ENCODE peak calls at places on chromosome 18, in five cellular contexts. One of them, this sample, is unnamed.

GRCh38 chr18:77105021-77105420 is 27.6 kb downstream of the MBP start:
- DNase-seq in kidney epithelial cell: no peak
- DNase-seq in neural progenitor cell: no peak
- DNase-seq in AG09309: no peak
- DNase-seq in lung: no peak
- DNase-seq in this sample: no peak

GRCh38 chr18:68763082-68763481 is 34.8 kb upstream of the CCDC102B start:
- DNase-seq in kidney epithelial cell: no peak
- DNase-seq in lung: no peak
- DNase-seq in neural progenitor cell: no peak
- DNase-seq in AG09309: no peak
- DNase-seq in this sample: no peak

GRCh38 chr18:62957885-62958472 is 242.6 kb downstream of the PHLPP1 start:
- DNase-seq in neural progenitor cell: peak
- DNase-seq in lung: peak
- DNase-seq in AG09309: no peak
- DNase-seq in kidney epithelial cell: no peak
- DNase-seq in this sample: peak

GRCh38 chr18:79203017-79203605 is 133.9 kb downstream of the ATP9B start:
- DNase-seq in kidney epithelial cell: peak
- DNase-seq in AG09309: no peak
- DNase-seq in lung: no peak
- DNase-seq in neural progenitor cell: no peak
- DNase-seq in this sample: no peak

GRCh38 chr18:79735071-79735980 is 55.7 kb downstream of the CTDP1 start:
- DNase-seq in kidney epithelial cell: no peak
- DNase-seq in AG09309: no peak
- DNase-seq in lung: no peak
- DNase-seq in neural progenitor cell: no peak
- DNase-seq in this sample: peak

GRCh38 chr18:66695281-66695680 is 91.4 kb upstream of the CDH19 start:
- DNase-seq in kidney epithelial cell: no peak
- DNase-seq in lung: no peak
- DNase-seq in AG09309: no peak
- DNase-seq in neural progenitor cell: no peak
- DNase-seq in this sample: no peak

GRCh38 chr18:22348521-22349316 is 69.0 kb downstream of the CTAGE1 start:
- DNase-seq in lung: peak
- DNase-seq in neural progenitor cell: peak
- DNase-seq in kidney epithelial cell: no peak
- DNase-seq in AG09309: no peak
- DNase-seq in this sample: no peak

GRCh38 chr18:54444309-54444914 is 86.7 kb downstream of the C18orf54 start:
- DNase-seq in kidney epithelial cell: peak
- DNase-seq in lung: no peak
- DNase-seq in neural progenitor cell: peak
- DNase-seq in AG09309: peak
- DNase-seq in this sample: no peak

GRCh38 chr18:3675446-3675845 is 225.5 kb downstream of the TGIF1 start:
- DNase-seq in neural progenitor cell: no peak
- DNase-seq in kidney epithelial cell: peak
- DNase-seq in lung: no peak
- DNase-seq in AG09309: no peak
- DNase-seq in this sample: no peak

GRCh38 chr18:58247363-58247834 is 203.4 kb downstream of the NEDD4L start:
- DNase-seq in kidney epithelial cell: no peak
- DNase-seq in lung: no peak
- DNase-seq in AG09309: no peak
- DNase-seq in neural progenitor cell: peak
- DNase-seq in this sample: no peak

GRCh38 chr18:45004531-45004930 is 323.8 kb downstream of the SETBP1 start:
- DNase-seq in neural progenitor cell: no peak
- DNase-seq in lung: no peak
- DNase-seq in AG09309: no peak
- DNase-seq in kidney epithelial cell: no peak
- DNase-seq in this sample: no peak

GRCh38 chr18:37309059-37309458 is 256.5 kb downstream of the CELF4 start:
- DNase-seq in AG09309: no peak
- DNase-seq in lung: no peak
- DNase-seq in neural progenitor cell: no peak
- DNase-seq in kidney epithelial cell: no peak
- DNase-seq in this sample: no peak

GRCh38 chr18:991441-991840 is 86.8 kb downstream of the ADCYAP1 start:
- DNase-seq in lung: no peak
- DNase-seq in AG09309: no peak
- DNase-seq in kidney epithelial cell: no peak
- DNase-seq in neural progenitor cell: no peak
- DNase-seq in this sample: no peak

GRCh38 chr18:35756506-35757117 is 175.1 kb downstream of the GALNT1 start:
- DNase-seq in AG09309: no peak
- DNase-seq in lung: peak
- DNase-seq in neural progenitor cell: peak
- DNase-seq in kidney epithelial cell: no peak
- DNase-seq in this sample: no peak

GRCh38 chr18:70190529-70190928 is 15.0 kb downstream of the RTTN start:
- DNase-seq in AG09309: no peak
- DNase-seq in neural progenitor cell: no peak
- DNase-seq in lung: no peak
- DNase-seq in kidney epithelial cell: no peak
- DNase-seq in this sample: no peak

GRCh38 chr18:28059861-28060260 is 117.1 kb downstream of the CDH2 start:
- DNase-seq in lung: no peak
- DNase-seq in kidney epithelial cell: no peak
- DNase-seq in neural progenitor cell: no peak
- DNase-seq in AG09309: no peak
- DNase-seq in this sample: no peak

GRCh38 chr18:78130232-78131195 is 849.1 kb upstream of the SALL3 start:
- DNase-seq in neural progenitor cell: no peak
- DNase-seq in lung: no peak
- DNase-seq in AG09309: no peak
- DNase-seq in kidney epithelial cell: no peak
- DNase-seq in this sample: no peak

GRCh38 chr18:9824474-9824832 is 61.3 kb upstream of the TXNDC2 start:
- DNase-seq in neural progenitor cell: no peak
- DNase-seq in lung: peak
- DNase-seq in AG09309: peak
- DNase-seq in kidney epithelial cell: no peak
- DNase-seq in this sample: no peak

GRCh38 chr18:59096098-59096779 is 43.4 kb upstream of the SEC11C start:
- DNase-seq in lung: no peak
- DNase-seq in neural progenitor cell: peak
- DNase-seq in kidney epithelial cell: no peak
- DNase-seq in AG09309: no peak
- DNase-seq in this sample: no peak

GRCh38 chr18:37265382-37265781 is 300.2 kb downstream of the CELF4 start:
- DNase-seq in AG09309: no peak
- DNase-seq in kidney epithelial cell: no peak
- DNase-seq in lung: no peak
- DNase-seq in neural progenitor cell: no peak
- DNase-seq in this sample: no peak

GRCh38 chr18:49476664-49477411 is 10.2 kb downstream of the C18orf32 start:
- DNase-seq in kidney epithelial cell: peak
- DNase-seq in AG09309: peak
- DNase-seq in lung: peak
- DNase-seq in neural progenitor cell: no peak
- DNase-seq in this sample: peak

GRCh38 chr18:58892536-58892935 is 27.9 kb downstream of the ZNF532 start:
- DNase-seq in neural progenitor cell: no peak
- DNase-seq in lung: no peak
- DNase-seq in AG09309: no peak
- DNase-seq in kidney epithelial cell: no peak
- DNase-seq in this sample: no peak

GRCh38 chr18:45122510-45122909 is 441.8 kb downstream of the SETBP1 start:
- DNase-seq in neural progenitor cell: no peak
- DNase-seq in AG09309: no peak
- DNase-seq in kidney epithelial cell: no peak
- DNase-seq in lung: no peak
- DNase-seq in this sample: no peak

GRCh38 chr18:3995476-3996102 is 459.5 kb downstream of the DLGAP1 start:
- DNase-seq in neural progenitor cell: peak
- DNase-seq in AG09309: peak
- DNase-seq in kidney epithelial cell: peak
- DNase-seq in lung: peak
- DNase-seq in this sample: no peak

DNA sequence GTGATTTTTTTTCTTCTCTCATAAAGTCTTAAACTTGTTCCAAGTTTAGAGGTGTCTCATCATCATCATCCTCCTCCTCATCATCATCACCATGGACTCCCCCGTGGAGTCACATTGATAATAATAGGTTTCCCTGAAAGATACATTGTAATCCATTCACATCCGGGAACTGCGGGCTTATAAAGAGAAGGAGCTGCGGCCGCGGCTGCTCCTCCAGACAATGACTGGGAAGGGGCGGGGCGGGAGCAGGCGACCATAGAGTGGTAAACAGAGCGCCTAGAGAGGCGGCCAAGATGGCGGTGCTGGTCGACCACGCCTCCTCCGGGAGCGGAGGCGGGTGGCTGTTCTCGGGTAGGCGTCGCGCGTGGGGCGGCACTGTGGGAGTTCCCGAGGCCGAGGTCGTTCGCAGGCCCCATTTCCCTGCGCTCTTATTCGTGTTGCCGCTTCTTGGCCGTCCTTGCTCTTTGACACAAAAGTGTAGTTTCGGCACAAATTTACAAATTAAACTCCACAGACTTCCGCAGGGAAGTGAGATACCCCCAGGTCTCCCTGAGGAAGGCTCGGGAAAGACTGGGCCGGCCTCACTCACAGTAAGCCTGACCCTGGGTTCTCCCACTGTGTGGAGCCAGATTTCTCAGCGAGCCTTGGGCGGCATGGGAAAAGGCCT is 1.8 kb upstream of the TCF4 start:
- DNase-seq in kidney epithelial cell: peak
- DNase-seq in lung: peak
- DNase-seq in AG09309: peak
- DNase-seq in neural progenitor cell: peak
- DNase-seq in this sample: peak
- TF ChIP-seq CTCF in kidney epithelial cell: no peak
- TF ChIP-seq CTCF in lung: no peak
- TF ChIP-seq CTCF in AG09309: no peak
- TF ChIP-seq CTCF in neural progenitor cell: no peak
- TF ChIP-seq CTCF in this sample: no peak

DNA sequence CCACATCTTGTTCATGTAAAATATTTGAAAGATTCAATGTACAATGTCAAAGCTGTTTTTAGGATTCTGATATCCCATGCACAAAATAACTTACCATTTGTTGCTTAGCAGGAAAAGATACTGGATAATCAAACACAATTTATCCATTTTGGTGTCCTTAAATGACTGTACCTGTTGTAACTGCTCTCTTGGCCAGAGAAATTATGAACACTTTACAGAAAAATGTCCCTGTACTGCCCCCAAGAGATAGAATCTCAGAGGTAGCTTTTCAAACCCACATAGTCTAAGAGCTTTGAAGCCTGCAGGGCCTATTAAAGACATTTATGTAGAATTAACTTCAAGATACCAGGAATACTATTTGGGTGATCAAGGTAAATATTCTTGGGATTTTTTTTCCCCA is 12.2 kb upstream of the ME2 start:
- DNase-seq in AG09309: no peak
- DNase-seq in kidney epithelial cell: no peak
- DNase-seq in lung: no peak
- DNase-seq in neural progenitor cell: no peak
- DNase-seq in this sample: no peak
- TF ChIP-seq CTCF in AG09309: peak
- TF ChIP-seq CTCF in kidney epithelial cell: peak
- TF ChIP-seq CTCF in lung: no peak
- TF ChIP-seq CTCF in neural progenitor cell: no peak
- TF ChIP-seq CTCF in this sample: peak

DNA sequence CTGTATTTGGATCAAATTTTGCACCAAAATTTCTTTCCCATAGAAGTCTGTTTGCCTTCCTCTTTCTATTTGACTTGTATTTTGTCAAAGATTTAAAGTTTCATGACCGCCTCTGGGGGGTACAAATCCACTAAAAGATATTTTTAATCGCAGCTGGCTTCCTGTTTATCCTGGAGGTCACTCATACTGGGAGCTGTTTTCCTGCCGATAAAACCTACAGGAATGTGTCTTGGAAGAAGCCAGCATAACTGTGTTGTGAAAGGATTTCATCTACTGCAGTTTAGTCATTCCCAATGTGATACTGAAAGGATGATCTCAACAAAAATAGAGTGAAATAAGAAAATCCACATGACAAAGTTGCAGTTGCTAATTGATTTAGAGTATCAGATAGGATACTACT is 184.0 kb downstream of the RIT2 start:
- DNase-seq in AG09309: no peak
- DNase-seq in kidney epithelial cell: peak
- DNase-seq in lung: no peak
- DNase-seq in neural progenitor cell: no peak
- DNase-seq in this sample: no peak
- TF ChIP-seq CTCF in AG09309: no peak
- TF ChIP-seq CTCF in kidney epithelial cell: no peak
- TF ChIP-seq CTCF in lung: no peak
- TF ChIP-seq CTCF in neural progenitor cell: no peak
- TF ChIP-seq CTCF in this sample: no peak

GRCh38 chr18:2082676-2083075 is 488.6 kb downstream of the METTL4 start:
- DNase-seq in AG09309: no peak
- DNase-seq in neural progenitor cell: no peak
- DNase-seq in kidney epithelial cell: no peak
- DNase-seq in lung: no peak
- DNase-seq in this sample: no peak

GRCh38 chr18:2089416-2089815 is 481.9 kb downstream of the METTL4 start:
- DNase-seq in kidney epithelial cell: no peak
- DNase-seq in AG09309: no peak
- DNase-seq in neural progenitor cell: no peak
- DNase-seq in lung: no peak
- DNase-seq in this sample: no peak

GRCh38 chr18:2086439-2086838 is 484.9 kb downstream of the METTL4 start:
- DNase-seq in neural progenitor cell: no peak
- DNase-seq in AG09309: no peak
- DNase-seq in lung: no peak
- DNase-seq in kidney epithelial cell: no peak
- DNase-seq in this sample: no peak

GRCh38 chr18:2087877-2088673 is 483.2 kb downstream of the METTL4 start:
- DNase-seq in kidney epithelial cell: no peak
- DNase-seq in neural progenitor cell: no peak
- DNase-seq in AG09309: no peak
- DNase-seq in lung: no peak
- DNase-seq in this sample: no peak

GRCh38 chr18:2083691-2084090 is 487.6 kb downstream of the METTL4 start:
- DNase-seq in kidney epithelial cell: no peak
- DNase-seq in AG09309: no peak
- DNase-seq in lung: no peak
- DNase-seq in neural progenitor cell: peak
- DNase-seq in this sample: no peak
- TF ChIP-seq CTCF in kidney epithelial cell: peak
- TF ChIP-seq CTCF in AG09309: no peak
- TF ChIP-seq CTCF in lung: no peak
- TF ChIP-seq CTCF in neural progenitor cell: peak
- TF ChIP-seq CTCF in this sample: no peak